ENCODE peak calls at places on chromosome 1, in eight cellular contexts. D is BJ, T is glutamatergic neuron, B is keratinocyte, L is C1 segment of cervical spinal cord, I is T-helper 2 cell, M is GM12891, N is psoas muscle. V is an unnamed sample.
A peak's percentile ranks its signal among the peaks of the same experiment; 100 is the strongest.

GRCh38 chr1:235404190-235404589 is 37.0 kb downstream of the TBCE start:
- DNase-seq in D (no peak), I (no peak), B (peak; percentile 82), N (no peak), M (no peak), T (no peak), L (no peak), V (no peak)

GRCh38 chr1:88284066-88284465 is 400.0 kb upstream of the PKN2 start:
- DNase-seq in L (no peak), T (no peak), M (no peak), B (no peak), D (no peak), I (no peak), N (no peak), V (no peak)

GRCh38 chr1:205961405-205961804 is 18.1 kb upstream of the SLC26A9 start:
- DNase-seq in N (no peak), I (no peak), M (no peak), B (no peak), D (no peak), T (no peak), L (no peak), V (no peak)

GRCh38 chr1:63920154-63921117 is 146.6 kb downstream of the ROR1 start:
- DNase-seq in T (no peak), L (no peak), M (no peak), N (no peak), I (no peak), D (peak; percentile 85), B (peak; percentile 66), V (no peak)

GRCh38 chr1:1547476-1547875 is 7.1 kb upstream of the TMEM240 start:
- DNase-seq in D (no peak), M (no peak), N (no peak), B (no peak), L (no peak), I (no peak), T (no peak), V (no peak)

GRCh38 chr1:211320980-211321379 is 5.7 kb upstream of the TRAF5 start:
- DNase-seq in B (peak; percentile 15), T (no peak), M (no peak), D (no peak), N (no peak), L (no peak), I (no peak), V (no peak)

GRCh38 chr1:203638914-203639313 is 12.3 kb downstream of the ATP2B4 start:
- DNase-seq in N (no peak), M (no peak), L (no peak), T (no peak), D (no peak), I (no peak), B (no peak), V (no peak)

GRCh38 chr1:232629250-232630046 is 485 bp downstream of the SIPA1L2 start:
- DNase-seq in M (no peak), D (no peak), N (peak; percentile 61), T (peak; percentile 77), I (no peak), L (peak; percentile 57), B (no peak), V (no peak)

GRCh38 chr1:42179275-42179674 is 14.7 kb upstream of the GUCA2A start:
- DNase-seq in B (no peak), D (no peak), T (no peak), L (no peak), I (no peak), M (no peak), N (no peak), V (no peak)

GRCh38 chr1:226108935-226109828 is 46.7 kb downstream of the H3-3A start:
- DNase-seq in T (no peak), M (no peak), L (no peak), I (no peak), B (no peak), D (no peak), N (no peak), V (no peak)

GRCh38 chr1:21703318-21703963 is 34.3 kb upstream of the RAP1GAP start:
- DNase-seq in T (no peak), M (no peak), N (no peak), B (no peak), I (no peak), D (peak; percentile 70), L (no peak), V (no peak)

GRCh38 chr1:28933277-28933676 is 18.9 kb downstream of the EPB41 start:
- DNase-seq in N (no peak), D (no peak), T (no peak), M (no peak), L (no peak), I (no peak), B (no peak), V (no peak)

GRCh38 chr1:174358786-174359453 is 88.8 kb upstream of the GPR52 start:
- DNase-seq in L (no peak), I (no peak), N (no peak), T (no peak), D (no peak), M (no peak), B (no peak), V (no peak)

GRCh38 chr1:204265665-204266064 is 51.9 kb upstream of the GOLT1A start:
- DNase-seq in N (peak; percentile 65), B (no peak), I (no peak), L (no peak), T (no peak), D (no peak), M (no peak), V (no peak)

GRCh38 chr1:3422638-3423037 is 31.8 kb upstream of the ARHGEF16 start:
- DNase-seq in M (no peak), D (no peak), L (no peak), T (no peak), N (no peak), I (no peak), B (no peak), V (no peak)

GRCh38 chr1:206951318-206952105 is 5.2 kb upstream of the PIGR start:
- DNase-seq in T (no peak), I (no peak), M (no peak), D (no peak), N (no peak), L (no peak), B (no peak), V (no peak)

GRCh38 chr1:23803674-23804073 is 3.1 kb upstream of the GALE start:
- DNase-seq in D (no peak), B (no peak), N (no peak), L (no peak), T (no peak), M (no peak), I (no peak), V (no peak)

GRCh38 chr1:39981957-39982356 is 27.0 kb downstream of the MFSD2A start:
- DNase-seq in N (no peak), L (no peak), D (peak; percentile 64), T (no peak), M (no peak), I (no peak), B (no peak), V (no peak)

GRCh38 chr1:16250547-16251251 is 13.7 kb upstream of the CPLANE2 start:
- DNase-seq in I (no peak), L (no peak), M (no peak), B (no peak), N (no peak), T (no peak), D (peak; percentile 52), V (no peak)

GRCh38 chr1:94463765-94464330 is 45.7 kb downstream of the ABCD3 start:
- DNase-seq in I (no peak), T (no peak), L (no peak), N (no peak), B (peak; percentile 4), M (no peak), D (peak; percentile 4), V (no peak)

GRCh38 chr1:88800382-88801051 is 90.8 kb downstream of the GTF2B start:
- DNase-seq in D (no peak), N (no peak), I (no peak), L (no peak), B (no peak), M (no peak), T (no peak), V (no peak)

GRCh38 chr1:42177551-42177981 is 13.0 kb upstream of the GUCA2A start:
- DNase-seq in B (no peak), L (peak; percentile 65), T (no peak), M (no peak), N (no peak), I (no peak), D (peak; percentile 31), V (no peak)

GRCh38 chr1:77841574-77841973 is 46.9 kb upstream of the NEXN start:
- DNase-seq in B (no peak), M (no peak), D (no peak), I (no peak), N (no peak), L (no peak), T (no peak), V (no peak)

GRCh38 chr1:151858886-151859665 is 5.6 kb upstream of the THEM5 start:
- DNase-seq in N (no peak), M (no peak), T (no peak), I (no peak), D (no peak), L (no peak), B (no peak), V (no peak)

GRCh38 chr1:2595812-2596529 is 9.4 kb downstream of the PRXL2B start:
- DNase-seq in D (no peak), N (no peak), M (no peak), T (no peak), I (no peak), L (no peak), B (no peak), V (no peak)

GRCh38 chr1:101438359-101438758 is 201.5 kb downstream of the S1PR1 start:
- DNase-seq in M (no peak), B (no peak), L (no peak), I (no peak), T (no peak), N (no peak), D (no peak), V (no peak)

GRCh38 chr1:89757532-89757931 is 63.3 kb upstream of the LRRC8D start:
- DNase-seq in M (no peak), I (no peak), D (no peak), B (no peak), T (no peak), N (no peak), L (peak; percentile 42), V (no peak)

GRCh38 chr1:31227891-31228290 is 11.8 kb downstream of the NKAIN1 start:
- DNase-seq in T (peak; percentile 37), L (no peak), N (no peak), D (no peak), I (no peak), B (no peak), M (no peak), V (no peak)